ENCODE peak calls at places on chromosomes 3 and 15, in four cellular contexts. U, M, I and Q are unnamed samples.

GRCh38 chr15:68818671-68819450 is 1.8 kb downstream of the ANP32A start:
- DNase-seq in U (peak), M (peak), I (peak), Q (peak)

GRCh38 chr15:78212546-78213424 is 21.6 kb downstream of the ACSBG1 start:
- DNase-seq in I (peak), M (peak), U (no peak), Q (peak)

GRCh38 chr3:53996153-53996861 is 104.6 kb upstream of the SELENOK start:
- DNase-seq in M (no peak), I (no peak), U (no peak), Q (no peak)

GRCh38 chr3:69649120-69649519 is 90.1 kb upstream of the MITF start:
- DNase-seq in U (no peak), I (no peak), M (peak), Q (no peak)

GRCh38 chr3:188946837-188947236 is 224.9 kb upstream of the TPRG1 start:
- DNase-seq in I (no peak), M (no peak), U (no peak), Q (no peak)

GRCh38 chr15:70559840-70560239 is 203.5 kb downstream of the UACA start:
- DNase-seq in M (no peak), U (no peak), I (no peak), Q (no peak)

GRCh38 chr3:188573286-188573928 is 419.4 kb downstream of the LPP start:
- DNase-seq in M (no peak), U (peak), I (no peak), Q (no peak)

GRCh38 chr15:70569139-70569717 is 194.1 kb downstream of the UACA start:
- DNase-seq in M (peak), U (no peak), I (peak), Q (no peak)

GRCh38 chr15:53978248-53978906 is at the start of gene UNC13C:
- DNase-seq in M (peak), I (no peak), U (peak), Q (peak)

GRCh38 chr3:64550745-64551144 is 137.1 kb downstream of the ADAMTS9 start:
- DNase-seq in M (no peak), I (no peak), U (no peak), Q (no peak)

GRCh38 chr3:50374363-50375108 is 15.2 kb upstream of the TMEM115 start:
- DNase-seq in M (no peak), U (no peak), I (no peak), Q (no peak)

GRCh38 chr15:34039506-34040123 is 611 bp upstream of the AVEN start:
- DNase-seq in M (no peak), U (no peak), I (no peak), Q (no peak)

GRCh38 chr3:53196575-53197407 is 35.8 kb downstream of the PRKCD start:
- DNase-seq in M (peak), I (peak), U (peak), Q (no peak)

GRCh38 chr3:112639451-112640332 is 1.3 kb downstream of the CCDC80 start:
- DNase-seq in M (no peak), U (no peak), I (no peak), Q (no peak)

GRCh38 chr15:82875411-82876003 is 66.1 kb downstream of the WHAMM start:
- DNase-seq in U (no peak), I (no peak), M (no peak), Q (no peak)

GRCh38 chr3:114839476-114839875 is 307.6 kb downstream of the ZBTB20 start:
- DNase-seq in U (no peak), M (no peak), I (no peak), Q (peak)

GRCh38 chr15:89307046-89307587 is 27.5 kb downstream of the POLG start:
- DNase-seq in U (no peak), I (no peak), M (no peak), Q (no peak)

DNA sequence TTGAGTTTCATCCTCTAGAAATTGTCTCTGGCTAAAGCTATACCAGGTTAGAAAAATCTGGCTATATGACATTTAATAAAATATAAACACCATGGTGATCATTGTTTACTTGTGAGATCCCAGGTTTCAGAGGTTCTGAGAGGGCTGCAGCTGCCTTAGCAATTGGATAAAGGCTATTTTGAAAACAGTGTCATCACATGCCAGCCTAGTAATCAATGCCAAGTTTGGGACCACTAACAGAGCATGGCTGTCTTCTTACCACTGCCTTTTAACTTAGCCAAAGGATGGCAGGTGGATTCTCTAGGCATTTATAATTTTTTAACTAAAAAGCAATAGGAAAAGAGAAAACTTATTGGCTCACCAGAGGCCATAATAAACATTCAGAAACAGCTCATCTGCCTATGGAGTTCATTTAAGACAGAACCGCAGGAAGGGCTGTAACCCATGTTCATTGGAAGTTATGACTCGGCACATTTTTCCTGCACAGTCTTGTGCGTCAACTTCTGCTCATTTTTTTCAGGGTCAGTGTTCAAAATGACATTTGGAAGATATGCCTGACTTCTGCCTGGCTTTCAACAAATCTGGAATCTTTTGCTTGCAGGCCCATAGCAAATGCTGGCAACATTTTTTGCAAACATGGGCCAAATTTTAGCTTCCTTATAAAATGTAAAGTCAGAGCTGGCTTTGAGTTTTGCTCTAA is 476.0 kb upstream of the TBL1XR1 start:
- DNase-seq in I (peak), M (no peak), U (no peak), Q (no peak)
- TF ChIP-seq ELF4 in I (no peak), M (no peak), U (no peak), Q (no peak)

GRCh38 chr15:75043509-75044257 is 20.3 kb downstream of the PPCDC start:
- DNase-seq in I (peak), U (no peak), M (peak), Q (no peak)
- TF ChIP-seq ELF4 in I (no peak), U (no peak), M (no peak), Q (no peak)

DNA sequence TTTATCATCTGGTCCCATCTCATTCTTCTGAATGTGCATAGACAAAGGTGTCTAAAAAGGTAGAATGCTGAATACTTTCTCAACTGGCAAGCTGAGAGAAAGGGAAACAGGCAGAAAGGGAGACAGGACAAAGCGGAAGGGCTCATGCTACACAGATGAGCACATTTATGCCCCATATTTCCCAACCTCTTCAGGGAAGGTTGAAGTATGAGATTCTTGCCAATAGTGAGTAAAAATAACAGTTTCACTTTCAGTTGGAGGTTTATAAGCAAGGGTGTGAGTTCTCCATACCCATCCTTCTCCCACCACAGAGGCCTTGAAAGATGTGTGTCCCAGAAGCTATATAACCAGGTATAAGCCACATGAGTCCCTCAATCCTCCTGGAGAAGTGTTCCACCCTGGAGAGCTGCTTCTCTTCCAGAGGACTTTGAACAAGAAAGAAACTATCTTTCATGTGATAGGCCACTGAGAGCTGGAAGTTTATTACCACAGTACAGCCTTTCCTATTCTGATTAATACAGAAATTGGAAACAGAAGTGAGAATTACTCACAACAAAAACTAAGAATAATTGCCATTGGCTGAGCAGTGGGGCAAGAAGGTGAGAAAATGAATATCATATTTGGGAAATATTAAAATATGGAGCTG is 709.4 kb upstream of the NR2F2 start:
- DNase-seq in I (no peak), M (no peak), U (no peak), Q (no peak)
- TF ChIP-seq ELF4 in I (no peak), M (no peak), U (no peak), Q (no peak)

DNA sequence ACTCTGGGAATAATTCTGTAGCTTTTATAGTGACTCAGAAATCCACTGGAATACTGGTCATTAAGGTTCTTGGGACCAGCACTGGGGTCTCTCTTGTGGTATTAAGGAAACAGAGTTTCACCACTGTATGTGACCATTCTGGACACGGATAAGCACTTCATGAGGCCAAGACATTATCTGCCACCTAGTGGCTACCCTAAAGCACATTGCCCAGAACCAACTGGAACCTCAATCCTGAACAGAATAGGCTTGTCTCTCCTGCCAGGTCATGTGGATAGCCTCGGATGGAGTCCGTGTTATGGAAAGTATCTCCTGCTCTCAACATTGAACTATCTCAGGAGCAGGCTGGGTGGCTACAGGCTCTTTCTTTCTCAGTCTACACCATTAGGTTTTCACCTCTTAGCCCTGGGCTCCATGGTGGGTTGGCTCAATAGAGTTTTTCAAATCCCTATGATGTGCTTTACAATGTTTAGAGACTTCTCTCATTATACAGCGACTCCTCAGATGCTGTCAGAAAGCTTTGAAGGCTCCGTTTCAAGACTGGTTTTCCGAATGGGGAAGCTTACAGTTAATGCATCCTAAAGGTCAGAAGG is 167.6 kb upstream of the ST8SIA2 start:
- DNase-seq in M (peak), U (peak), I (no peak), Q (peak)
- TF ChIP-seq ELF4 in M (no peak), U (no peak), I (no peak), Q (no peak)

DNA sequence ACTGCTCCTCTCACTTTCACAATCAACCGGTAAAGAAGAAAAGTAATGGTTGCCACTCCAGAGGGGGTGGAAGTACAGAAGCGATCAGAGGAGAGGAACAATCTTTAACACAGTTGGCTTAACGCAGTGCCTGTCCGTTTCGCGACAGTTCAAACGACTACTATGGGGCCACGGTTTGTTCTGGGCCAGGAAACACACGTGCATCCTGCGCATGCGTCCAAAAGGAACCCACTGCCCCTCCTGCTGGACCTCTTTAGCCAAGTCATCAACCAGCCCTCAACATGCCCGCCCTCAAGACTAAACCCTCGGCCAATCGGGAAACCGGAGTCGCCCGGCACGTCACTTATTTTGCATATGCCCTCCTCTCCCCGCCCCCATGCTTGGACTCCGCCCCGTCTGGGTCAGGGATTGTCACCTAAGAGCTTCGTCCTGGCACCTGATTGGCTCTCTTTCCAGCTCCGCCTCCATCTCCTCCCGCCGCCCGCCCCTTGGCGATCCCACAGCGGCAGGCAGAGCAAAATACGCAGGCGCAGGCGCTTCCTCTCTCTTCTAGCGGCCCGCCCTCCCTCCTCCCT is 345 bp upstream of the CDV3 start:
- DNase-seq in I (peak), U (peak), M (peak), Q (peak)
- TF ChIP-seq ELF4 in I (no peak), U (no peak), M (no peak), Q (no peak)

GRCh38 chr3:150074277-150074676 is 103.6 kb upstream of the PFN2 start:
- DNase-seq in I (no peak), M (no peak), U (no peak), Q (no peak)
- TF ChIP-seq ELF4 in I (no peak), M (no peak), U (no peak), Q (no peak)

GRCh38 chr3:187183903-187184302 is 13.4 kb upstream of the RTP1 start:
- DNase-seq in I (no peak), M (no peak), U (no peak), Q (no peak)
- TF ChIP-seq ELF4 in I (no peak), M (no peak), U (no peak), Q (no peak)

DNA sequence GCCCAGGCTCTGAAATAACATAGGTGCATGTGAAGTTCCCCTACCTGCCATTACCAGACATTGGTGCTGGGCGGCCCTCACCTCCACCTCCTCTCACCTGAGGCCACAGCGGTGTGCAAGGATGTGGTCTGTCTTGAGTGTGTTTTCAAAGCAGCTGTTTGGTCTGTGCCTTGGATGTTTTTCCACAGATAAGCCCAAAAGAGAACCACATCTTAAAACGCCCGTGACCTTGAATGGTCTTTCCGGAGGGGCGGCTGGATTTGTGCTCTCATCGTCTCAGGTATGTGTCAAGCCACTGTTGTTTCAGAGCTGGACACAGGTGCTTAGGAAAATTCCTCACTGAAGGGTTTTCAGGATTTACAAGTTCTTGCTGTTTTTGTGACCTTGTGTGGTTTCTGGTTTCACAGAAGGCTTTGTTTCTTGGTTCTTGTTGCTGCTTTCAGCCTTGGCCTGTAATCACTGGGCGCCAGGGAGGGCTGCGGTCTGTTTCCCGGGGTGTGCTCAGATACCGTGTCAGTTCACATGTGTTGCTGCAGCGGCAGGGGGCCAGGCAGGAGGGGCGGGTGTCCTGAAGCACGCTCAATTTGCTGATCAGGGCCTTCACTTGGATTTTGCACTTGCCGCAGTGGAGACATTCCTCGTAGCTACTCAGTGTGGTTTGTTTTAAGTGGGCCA is 128.4 kb downstream of the IGF1R start:
- DNase-seq in I (peak), U (no peak), M (peak), Q (peak)
- TF ChIP-seq ELF4 in I (no peak), U (no peak), M (no peak), Q (no peak)